ENCODE peak calls at places on chromosomes 16 and 17, in nine cellular contexts. One of them, this sample, is unnamed.

GRCh38 chr17:75535119-75535537 is 9.6 kb downstream of the LLGL2 start:
- DNase-seq in psoas muscle: no peak
- DNase-seq in stomach: peak
- DNase-seq in CD8-positive, alpha-beta T cell: peak
- DNase-seq in fibroblast of mammary gland: no peak
- DNase-seq in AG10803: no peak
- DNase-seq in breast epithelium: no peak
- DNase-seq in fibroblast of pulmonary artery: no peak
- DNase-seq in left lung: no peak
- DNase-seq in this sample: no peak

GRCh38 chr17:35099929-35100328 is 19.7 kb downstream of the RAD51D start:
- DNase-seq in psoas muscle: no peak
- DNase-seq in stomach: no peak
- DNase-seq in CD8-positive, alpha-beta T cell: no peak
- DNase-seq in fibroblast of mammary gland: no peak
- DNase-seq in AG10803: no peak
- DNase-seq in breast epithelium: no peak
- DNase-seq in fibroblast of pulmonary artery: no peak
- DNase-seq in left lung: no peak
- DNase-seq in this sample: no peak

GRCh38 chr16:68539704-68540370 is 746 bp downstream of the ZFP90 start:
- DNase-seq in psoas muscle: no peak
- DNase-seq in stomach: no peak
- DNase-seq in CD8-positive, alpha-beta T cell: no peak
- DNase-seq in fibroblast of mammary gland: peak
- DNase-seq in AG10803: peak
- DNase-seq in breast epithelium: no peak
- DNase-seq in fibroblast of pulmonary artery: no peak
- DNase-seq in left lung: no peak
- DNase-seq in this sample: peak

GRCh38 chr16:72203401-72203800 is 31.4 kb upstream of the PMFBP1 start:
- DNase-seq in psoas muscle: no peak
- DNase-seq in stomach: no peak
- DNase-seq in CD8-positive, alpha-beta T cell: no peak
- DNase-seq in fibroblast of mammary gland: peak
- DNase-seq in AG10803: peak
- DNase-seq in breast epithelium: no peak
- DNase-seq in fibroblast of pulmonary artery: peak
- DNase-seq in left lung: peak
- DNase-seq in this sample: peak

GRCh38 chr16:17827313-17827712 is 356.6 kb upstream of the XYLT1 start:
- DNase-seq in psoas muscle: no peak
- DNase-seq in stomach: no peak
- DNase-seq in CD8-positive, alpha-beta T cell: no peak
- DNase-seq in fibroblast of mammary gland: peak
- DNase-seq in AG10803: peak
- DNase-seq in breast epithelium: no peak
- DNase-seq in fibroblast of pulmonary artery: peak
- DNase-seq in left lung: no peak
- DNase-seq in this sample: no peak

GRCh38 chr16:15636392-15636873 is 6.5 kb downstream of the MARF1 start:
- DNase-seq in psoas muscle: no peak
- DNase-seq in stomach: no peak
- DNase-seq in CD8-positive, alpha-beta T cell: no peak
- DNase-seq in fibroblast of mammary gland: no peak
- DNase-seq in AG10803: no peak
- DNase-seq in breast epithelium: no peak
- DNase-seq in fibroblast of pulmonary artery: no peak
- DNase-seq in left lung: no peak
- DNase-seq in this sample: no peak

GRCh38 chr17:33227911-33228310 is 65.2 kb downstream of the ASIC2 start:
- DNase-seq in psoas muscle: no peak
- DNase-seq in stomach: no peak
- DNase-seq in CD8-positive, alpha-beta T cell: no peak
- DNase-seq in fibroblast of mammary gland: no peak
- DNase-seq in AG10803: no peak
- DNase-seq in breast epithelium: no peak
- DNase-seq in fibroblast of pulmonary artery: no peak
- DNase-seq in left lung: no peak
- DNase-seq in this sample: no peak

GRCh38 chr16:13127144-13127543 is 225.7 kb downstream of the SHISA9 start:
- DNase-seq in psoas muscle: no peak
- DNase-seq in stomach: no peak
- DNase-seq in CD8-positive, alpha-beta T cell: no peak
- DNase-seq in fibroblast of mammary gland: no peak
- DNase-seq in AG10803: no peak
- DNase-seq in breast epithelium: no peak
- DNase-seq in fibroblast of pulmonary artery: no peak
- DNase-seq in left lung: no peak
- DNase-seq in this sample: no peak

GRCh38 chr17:40535924-40536717 is 29.2 kb downstream of the CCR7 start:
- DNase-seq in psoas muscle: peak
- DNase-seq in stomach: no peak
- DNase-seq in CD8-positive, alpha-beta T cell: no peak
- DNase-seq in fibroblast of mammary gland: no peak
- DNase-seq in AG10803: peak
- DNase-seq in breast epithelium: no peak
- DNase-seq in fibroblast of pulmonary artery: peak
- DNase-seq in left lung: peak
- DNase-seq in this sample: no peak

GRCh38 chr16:30760577-30761426 is 1.1 kb downstream of the CFAP119 start:
- DNase-seq in psoas muscle: no peak
- DNase-seq in stomach: no peak
- DNase-seq in CD8-positive, alpha-beta T cell: no peak
- DNase-seq in fibroblast of mammary gland: peak
- DNase-seq in AG10803: no peak
- DNase-seq in breast epithelium: no peak
- DNase-seq in fibroblast of pulmonary artery: no peak
- DNase-seq in left lung: no peak
- DNase-seq in this sample: no peak

GRCh38 chr16:16021020-16021419 is 71.6 kb downstream of the ABCC1 start:
- DNase-seq in psoas muscle: no peak
- DNase-seq in stomach: no peak
- DNase-seq in CD8-positive, alpha-beta T cell: no peak
- DNase-seq in fibroblast of mammary gland: no peak
- DNase-seq in AG10803: no peak
- DNase-seq in breast epithelium: no peak
- DNase-seq in fibroblast of pulmonary artery: no peak
- DNase-seq in left lung: no peak
- DNase-seq in this sample: no peak

GRCh38 chr16:51150159-51150893 is 744 bp downstream of the SALL1 start:
- DNase-seq in psoas muscle: no peak
- DNase-seq in stomach: no peak
- DNase-seq in CD8-positive, alpha-beta T cell: no peak
- DNase-seq in fibroblast of mammary gland: no peak
- DNase-seq in AG10803: no peak
- DNase-seq in breast epithelium: no peak
- DNase-seq in fibroblast of pulmonary artery: no peak
- DNase-seq in left lung: no peak
- DNase-seq in this sample: no peak

GRCh38 chr16:87840462-87840978 is 28.8 kb downstream of the SLC7A5 start:
- DNase-seq in psoas muscle: no peak
- DNase-seq in stomach: no peak
- DNase-seq in CD8-positive, alpha-beta T cell: no peak
- DNase-seq in fibroblast of mammary gland: no peak
- DNase-seq in AG10803: no peak
- DNase-seq in breast epithelium: no peak
- DNase-seq in fibroblast of pulmonary artery: no peak
- DNase-seq in left lung: no peak
- DNase-seq in this sample: no peak

GRCh38 chr16:29743475-29743826 is 2.3 kb downstream of the C16orf54 start:
- DNase-seq in psoas muscle: no peak
- DNase-seq in stomach: no peak
- DNase-seq in CD8-positive, alpha-beta T cell: no peak
- DNase-seq in fibroblast of mammary gland: no peak
- DNase-seq in AG10803: no peak
- DNase-seq in breast epithelium: no peak
- DNase-seq in fibroblast of pulmonary artery: no peak
- DNase-seq in left lung: no peak
- DNase-seq in this sample: no peak

GRCh38 chr17:76075364-76076099 is 951 bp downstream of the GALR2 start:
- DNase-seq in psoas muscle: no peak
- DNase-seq in stomach: no peak
- DNase-seq in CD8-positive, alpha-beta T cell: no peak
- DNase-seq in fibroblast of mammary gland: no peak
- DNase-seq in AG10803: no peak
- DNase-seq in breast epithelium: no peak
- DNase-seq in fibroblast of pulmonary artery: no peak
- DNase-seq in left lung: no peak
- DNase-seq in this sample: peak

GRCh38 chr16:49281843-49282642 is 405 bp upstream of the CBLN1 start:
- DNase-seq in psoas muscle: peak
- DNase-seq in stomach: peak
- DNase-seq in CD8-positive, alpha-beta T cell: no peak
- DNase-seq in fibroblast of mammary gland: peak
- DNase-seq in AG10803: peak
- DNase-seq in breast epithelium: peak
- DNase-seq in fibroblast of pulmonary artery: peak
- DNase-seq in left lung: peak
- DNase-seq in this sample: peak

GRCh38 chr17:61947367-61948078 is 19.7 kb upstream of the INTS2 start:
- DNase-seq in psoas muscle: no peak
- DNase-seq in stomach: no peak
- DNase-seq in CD8-positive, alpha-beta T cell: no peak
- DNase-seq in fibroblast of mammary gland: no peak
- DNase-seq in AG10803: no peak
- DNase-seq in breast epithelium: no peak
- DNase-seq in fibroblast of pulmonary artery: no peak
- DNase-seq in left lung: no peak
- DNase-seq in this sample: no peak

GRCh38 chr17:57756941-57757340 is 11.8 kb upstream of the CCDC182 start:
- DNase-seq in psoas muscle: no peak
- DNase-seq in stomach: no peak
- DNase-seq in CD8-positive, alpha-beta T cell: no peak
- DNase-seq in fibroblast of mammary gland: no peak
- DNase-seq in AG10803: no peak
- DNase-seq in breast epithelium: no peak
- DNase-seq in fibroblast of pulmonary artery: no peak
- DNase-seq in left lung: no peak
- DNase-seq in this sample: no peak

GRCh38 chr17:31535581-31535981 is 144.1 kb downstream of the RAB11FIP4 start:
- DNase-seq in psoas muscle: no peak
- DNase-seq in stomach: no peak
- DNase-seq in CD8-positive, alpha-beta T cell: no peak
- DNase-seq in fibroblast of mammary gland: no peak
- DNase-seq in AG10803: no peak
- DNase-seq in breast epithelium: no peak
- DNase-seq in fibroblast of pulmonary artery: no peak
- DNase-seq in left lung: no peak
- DNase-seq in this sample: no peak

GRCh38 chr17:18139949-18140348 is 31.4 kb downstream of the MYO15A start:
- DNase-seq in psoas muscle: no peak
- DNase-seq in stomach: no peak
- DNase-seq in CD8-positive, alpha-beta T cell: no peak
- DNase-seq in fibroblast of mammary gland: peak
- DNase-seq in AG10803: peak
- DNase-seq in breast epithelium: no peak
- DNase-seq in fibroblast of pulmonary artery: peak
- DNase-seq in left lung: no peak
- DNase-seq in this sample: no peak
- TF ChIP-seq CTCF in psoas muscle: no peak
- TF ChIP-seq CTCF in stomach: no peak
- TF ChIP-seq CTCF in CD8-positive, alpha-beta T cell: no peak
- TF ChIP-seq CTCF in fibroblast of mammary gland: peak
- TF ChIP-seq CTCF in AG10803: peak
- TF ChIP-seq CTCF in breast epithelium: no peak
- TF ChIP-seq CTCF in fibroblast of pulmonary artery: peak
- TF ChIP-seq CTCF in left lung: no peak
- TF ChIP-seq CTCF in this sample: no peak

GRCh38 chr17:78432226-78432894 is 53.9 kb downstream of the PGS1 start:
- DNase-seq in psoas muscle: no peak
- DNase-seq in stomach: no peak
- DNase-seq in CD8-positive, alpha-beta T cell: no peak
- DNase-seq in fibroblast of mammary gland: no peak
- DNase-seq in AG10803: no peak
- DNase-seq in breast epithelium: no peak
- DNase-seq in fibroblast of pulmonary artery: no peak
- DNase-seq in left lung: no peak
- DNase-seq in this sample: no peak
- H3K4me3 ChIP-seq in psoas muscle: no peak
- H3K4me3 ChIP-seq in stomach: no peak
- H3K4me3 ChIP-seq in CD8-positive, alpha-beta T cell: no peak
- H3K4me3 ChIP-seq in fibroblast of mammary gland: no peak
- H3K4me3 ChIP-seq in AG10803: no peak
- H3K4me3 ChIP-seq in breast epithelium: no peak
- H3K4me3 ChIP-seq in fibroblast of pulmonary artery: no peak
- H3K4me3 ChIP-seq in left lung: no peak
- H3K4me3 ChIP-seq in this sample: no peak

GRCh38 chr16:11297492-11298142 is 16.5 kb upstream of the PRM1 start:
- DNase-seq in psoas muscle: peak
- DNase-seq in stomach: peak
- DNase-seq in CD8-positive, alpha-beta T cell: peak
- DNase-seq in fibroblast of mammary gland: peak
- DNase-seq in AG10803: peak
- DNase-seq in breast epithelium: peak
- DNase-seq in fibroblast of pulmonary artery: peak
- DNase-seq in left lung: peak
- DNase-seq in this sample: peak
- TF ChIP-seq CTCF in psoas muscle: peak
- TF ChIP-seq CTCF in stomach: peak
- TF ChIP-seq CTCF in CD8-positive, alpha-beta T cell: no peak
- TF ChIP-seq CTCF in fibroblast of mammary gland: no peak
- TF ChIP-seq CTCF in AG10803: no peak
- TF ChIP-seq CTCF in breast epithelium: no peak
- TF ChIP-seq CTCF in fibroblast of pulmonary artery: no peak
- TF ChIP-seq CTCF in left lung: no peak
- TF ChIP-seq CTCF in this sample: no peak

GRCh38 chr16:12100124-12100647 is 123.7 kb downstream of the SNX29 start:
- DNase-seq in psoas muscle: no peak
- DNase-seq in stomach: no peak
- DNase-seq in CD8-positive, alpha-beta T cell: no peak
- DNase-seq in fibroblast of mammary gland: no peak
- DNase-seq in AG10803: no peak
- DNase-seq in breast epithelium: no peak
- DNase-seq in fibroblast of pulmonary artery: no peak
- DNase-seq in left lung: no peak
- DNase-seq in this sample: no peak

GRCh38 chr16:12096828-12097522 is 120.4 kb downstream of the SNX29 start:
- DNase-seq in psoas muscle: no peak
- DNase-seq in stomach: no peak
- DNase-seq in CD8-positive, alpha-beta T cell: no peak
- DNase-seq in fibroblast of mammary gland: no peak
- DNase-seq in AG10803: no peak
- DNase-seq in breast epithelium: no peak
- DNase-seq in fibroblast of pulmonary artery: no peak
- DNase-seq in left lung: peak
- DNase-seq in this sample: no peak

GRCh38 chr16:12099451-12100123 is 123.1 kb downstream of the SNX29 start:
- DNase-seq in psoas muscle: no peak
- DNase-seq in stomach: no peak
- DNase-seq in CD8-positive, alpha-beta T cell: no peak
- DNase-seq in fibroblast of mammary gland: no peak
- DNase-seq in AG10803: no peak
- DNase-seq in breast epithelium: no peak
- DNase-seq in fibroblast of pulmonary artery: no peak
- DNase-seq in left lung: no peak
- DNase-seq in this sample: no peak

GRCh38 chr16:12097523-12098428 is 121.2 kb downstream of the SNX29 start:
- DNase-seq in psoas muscle: no peak
- DNase-seq in stomach: no peak
- DNase-seq in CD8-positive, alpha-beta T cell: no peak
- DNase-seq in fibroblast of mammary gland: peak
- DNase-seq in AG10803: peak
- DNase-seq in breast epithelium: no peak
- DNase-seq in fibroblast of pulmonary artery: peak
- DNase-seq in left lung: no peak
- DNase-seq in this sample: peak

GRCh38 chr16:12098429-12099310 is 122.1 kb downstream of the SNX29 start:
- DNase-seq in psoas muscle: no peak
- DNase-seq in stomach: no peak
- DNase-seq in CD8-positive, alpha-beta T cell: no peak
- DNase-seq in fibroblast of mammary gland: no peak
- DNase-seq in AG10803: no peak
- DNase-seq in breast epithelium: no peak
- DNase-seq in fibroblast of pulmonary artery: no peak
- DNase-seq in left lung: no peak
- DNase-seq in this sample: no peak
- H3K4me3 ChIP-seq in psoas muscle: no peak
- H3K4me3 ChIP-seq in stomach: no peak
- H3K4me3 ChIP-seq in CD8-positive, alpha-beta T cell: no peak
- H3K4me3 ChIP-seq in fibroblast of mammary gland: no peak
- H3K4me3 ChIP-seq in AG10803: no peak
- H3K4me3 ChIP-seq in breast epithelium: no peak
- H3K4me3 ChIP-seq in fibroblast of pulmonary artery: no peak
- H3K4me3 ChIP-seq in left lung: no peak
- H3K4me3 ChIP-seq in this sample: no peak